ENCODE peak calls at places on chromosomes 1 and 21, in eight cellular contexts. V is neural crest cell, T is cardiac fibroblast, W is thoracic aorta, N is cardiac muscle cell, L is lung, I is sigmoid colon, Q is endothelial cell. E is an unnamed sample.
A peak's percentile ranks its signal among the peaks of the same experiment; 100 is the strongest.

GRCh38 chr1:76620371-76620770 is 246.9 kb upstream of the ST6GALNAC5 start:
- DNase-seq in N (no peak), I (no peak), W (no peak), V (no peak), L (no peak), T (no peak), Q (no peak), E (no peak)

GRCh38 chr1:210598135-210598652 is 269.5 kb downstream of the HHAT start:
- DNase-seq in I (peak; percentile 88), T (peak; percentile 94), V (no peak), N (peak; percentile 92), W (peak; percentile 21), Q (no peak), L (peak; percentile 45), E (no peak)

GRCh38 chr1:16998589-16998988 is 13.1 kb downstream of the ATP13A2 start:
- DNase-seq in L (no peak), W (no peak), T (peak; percentile 84), Q (no peak), N (no peak), V (no peak), I (no peak), E (no peak)

GRCh38 chr21:44529011-44529421 is 11.0 kb downstream of the KRTAP10-1 start:
- DNase-seq in N (no peak), T (no peak), L (no peak), Q (no peak), W (no peak), V (no peak), I (peak; percentile 42), E (no peak)

GRCh38 chr1:119136401-119136800 is 4.1 kb downstream of the WARS2 start:
- DNase-seq in I (no peak), V (no peak), Q (no peak), W (no peak), T (peak; percentile 65), L (no peak), N (peak; percentile 42), E (no peak)

GRCh38 chr1:200512191-200512590 is 102.4 kb upstream of the ZNF281 start:
- DNase-seq in L (no peak), I (no peak), T (peak; percentile 71), N (peak; percentile 59), V (no peak), W (no peak), Q (no peak), E (no peak)

GRCh38 chr1:238233966-238234365 is 343.2 kb upstream of the ZP4 start:
- DNase-seq in I (no peak), L (no peak), N (no peak), Q (no peak), V (no peak), T (no peak), W (no peak), E (no peak)

GRCh38 chr1:15757575-15758401 is 807 bp upstream of the FBLIM1 start:
- DNase-seq in N (peak; percentile 48), V (no peak), T (peak; percentile 33), W (no peak), Q (no peak), I (no peak), L (no peak), E (no peak)

GRCh38 chr1:204598319-204598969 is 82.2 kb downstream of the MDM4 start:
- DNase-seq in I (no peak), Q (no peak), T (no peak), L (no peak), V (no peak), N (no peak), W (no peak), E (no peak)

GRCh38 chr1:206469933-206470691 is at the start of gene IKBKE:
- DNase-seq in V (no peak), W (no peak), L (peak; percentile 63), N (peak; percentile 69), T (peak; percentile 72), Q (peak; percentile 38), I (peak; percentile 82), E (no peak)

GRCh38 chr1:167794043-167794442 is 72.3 kb downstream of the MPZL1 start:
- DNase-seq in L (no peak), T (peak; percentile 25), V (no peak), I (no peak), N (no peak), W (no peak), Q (no peak), E (no peak)

GRCh38 chr1:234655328-234656069 is 45.5 kb upstream of the IRF2BP2 start:
- DNase-seq in W (no peak), I (no peak), V (no peak), N (no peak), T (no peak), L (no peak), Q (no peak), E (no peak)

GRCh38 chr1:204520834-204521709 is 4.9 kb downstream of the MDM4 start:
- DNase-seq in T (peak; percentile 80), N (peak; percentile 39), V (no peak), I (no peak), W (no peak), Q (no peak), L (no peak), E (no peak)

GRCh38 chr1:232038704-232039103 is 412.1 kb downstream of the DISC1 start:
- DNase-seq in W (no peak), Q (no peak), I (no peak), T (peak; percentile 9), V (no peak), N (peak; percentile 35), L (no peak), E (no peak)

GRCh38 chr1:219432191-219432606 is 180.7 kb downstream of the ZC3H11B start:
- DNase-seq in Q (no peak), N (no peak), L (no peak), T (no peak), I (no peak), V (no peak), W (no peak), E (no peak)

GRCh38 chr1:222521299-222522104 is 26.4 kb downstream of the HHIPL2 start:
- DNase-seq in T (peak; percentile 76), W (no peak), I (no peak), N (peak; percentile 72), L (no peak), V (no peak), Q (no peak), E (no peak)

GRCh38 chr1:94599090-94599813 is 57.7 kb upstream of the F3 start:
- DNase-seq in L (peak; percentile 49), V (no peak), I (no peak), Q (peak; percentile 13), N (peak; percentile 29), W (no peak), T (no peak), E (no peak)

GRCh38 chr1:94592566-94592920 is 51.0 kb upstream of the F3 start:
- DNase-seq in N (no peak), Q (no peak), I (no peak), T (no peak), V (peak; percentile 18), W (no peak), L (no peak), E (no peak)

GRCh38 chr1:94597701-94598100 is 56.1 kb upstream of the F3 start:
- DNase-seq in I (no peak), V (no peak), T (peak; percentile 91), W (no peak), L (no peak), N (peak; percentile 52), Q (no peak), E (no peak)

GRCh38 chr1:94593611-94594010 is 52.1 kb upstream of the F3 start:
- DNase-seq in N (no peak), L (no peak), T (no peak), W (no peak), V (no peak), Q (no peak), I (no peak), E (no peak)

DNA sequence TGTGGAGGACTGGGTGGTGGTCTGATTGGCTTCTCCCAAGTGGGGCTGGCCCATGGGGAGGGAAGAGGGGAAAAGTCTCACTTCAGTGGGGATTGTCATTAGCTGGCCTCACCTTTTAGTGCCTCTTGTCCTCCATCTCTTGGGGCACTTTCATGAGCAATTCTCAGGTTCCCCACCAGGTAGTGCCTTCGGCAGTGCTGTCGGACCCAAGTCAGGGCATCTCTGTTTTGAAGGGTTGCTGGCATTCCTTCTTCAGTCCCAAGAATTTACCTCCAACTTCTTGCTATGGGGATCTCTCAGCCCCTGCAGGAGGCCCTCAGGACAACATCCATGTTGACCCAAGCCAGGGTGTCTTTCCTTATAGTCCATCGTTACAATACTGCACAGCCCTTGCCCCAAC is 54.7 kb upstream of the F3 start:
- DNase-seq in Q (no peak), W (no peak), I (no peak), V (no peak), L (no peak), N (no peak), T (no peak), E (no peak)
- TF ChIP-seq CTCF in Q (no peak), W (no peak), I (no peak), V (no peak), L (no peak), N (no peak), T (no peak), E (no peak)

DNA sequence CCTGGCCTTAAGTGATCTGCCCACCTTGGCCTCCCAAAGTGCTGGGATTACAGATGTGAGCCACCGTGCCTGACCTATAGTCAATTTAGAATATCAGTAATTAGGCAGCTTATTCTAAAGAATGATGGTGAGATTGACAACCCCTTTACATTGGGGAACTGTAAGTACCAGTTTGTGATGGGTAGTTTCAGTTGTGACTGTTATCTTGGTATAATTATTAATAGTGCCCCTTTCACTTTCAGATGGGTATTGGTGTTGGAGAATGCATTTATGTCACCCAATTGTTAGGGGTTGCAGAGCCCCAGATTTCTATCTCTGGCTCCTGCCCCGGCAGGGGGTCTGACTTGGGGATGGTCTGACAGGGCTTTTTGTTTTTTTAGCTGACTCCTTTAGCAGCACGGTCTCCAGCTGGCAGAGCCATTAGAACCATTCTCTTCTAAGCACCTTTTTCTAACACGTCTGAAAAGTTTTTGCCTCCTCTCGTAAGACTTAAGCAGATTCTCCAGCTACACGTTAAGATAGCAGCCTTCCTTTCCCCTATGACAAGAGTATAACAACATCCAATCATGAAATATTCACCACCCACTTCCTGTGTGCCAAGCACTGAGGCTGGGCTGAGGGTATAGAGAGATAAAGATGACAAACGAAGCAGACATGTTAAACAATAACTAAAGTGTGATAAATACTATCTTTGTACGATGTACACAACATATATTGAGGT is 157.8 kb downstream of the SDCCAG8 start:
- DNase-seq in W (no peak), T (no peak), V (no peak), Q (no peak), L (no peak), N (no peak), I (no peak), E (no peak)
- TF ChIP-seq CTCF in W (no peak), T (no peak), V (no peak), Q (no peak), L (no peak), N (no peak), I (no peak), E (no peak)

GRCh38 chr1:45584351-45585109 is 689 bp downstream of the NASP start:
- DNase-seq in N (peak; percentile 93), Q (peak; percentile 92), I (peak; percentile 92), W (peak; percentile 45), V (peak; percentile 92), T (peak; percentile 90), L (peak; percentile 90), E (peak; percentile 59)
- TF ChIP-seq CTCF in N (peak; percentile 26), Q (no peak), I (no peak), W (no peak), V (no peak), T (no peak), L (no peak), E (peak; percentile 10)

DNA sequence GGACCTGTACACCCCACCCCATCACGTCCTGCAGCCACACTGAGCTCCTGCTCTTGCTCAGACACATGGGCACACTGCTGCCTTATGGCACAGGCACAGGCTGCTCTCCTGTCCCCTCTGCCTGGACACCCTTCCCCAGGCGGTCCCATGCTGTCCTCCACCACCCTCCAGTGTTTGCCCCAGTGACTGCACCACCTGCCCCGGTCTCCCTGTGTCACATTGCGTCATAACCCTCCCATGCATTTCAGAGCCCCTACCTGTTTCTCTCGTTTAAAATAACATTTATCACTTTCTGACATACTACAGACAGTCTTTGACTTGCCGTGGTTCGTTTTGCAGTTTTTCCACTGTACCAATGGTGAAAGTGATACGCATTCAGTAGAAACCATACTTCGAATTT is 159.2 kb downstream of the CAMTA1 start:
- DNase-seq in W (no peak), I (no peak), V (no peak), L (no peak), N (no peak), Q (no peak), T (no peak), E (no peak)
- TF ChIP-seq CTCF in W (no peak), I (no peak), V (no peak), L (no peak), N (no peak), Q (no peak), T (no peak), E (no peak)